ENCODE peak calls at places on chromosome 19, in eight cellular contexts. One of them, this sample, is unnamed.

GRCh38 chr19:3475449-3475848 is 4.9 kb downstream of the SMIM24 start:
- DNase-seq in stimulated activated CD4-positive, alpha-beta T cell treated with anti-CD3 and anti-CD28 coated beads, Interleukin-2, amount 100 ng/mL, for 48 hours: no peak
- DNase-seq in GM04503: no peak
- DNase-seq in DMS 273 treated with DMSO at 0.1 percent for 48 hours: no peak
- DNase-seq in hypothalamus: no peak
- DNase-seq in stomach: no peak
- DNase-seq in mucosa of gallbladder: no peak
- DNase-seq in OCI-LY7: no peak
- DNase-seq in this sample: no peak

GRCh38 chr19:11421607-11422098 is 2.5 kb upstream of the RGL3 start:
- DNase-seq in stomach: peak
- DNase-seq in mucosa of gallbladder: peak
- DNase-seq in DMS 273 treated with DMSO at 0.1 percent for 48 hours: no peak
- DNase-seq in hypothalamus: peak
- DNase-seq in stimulated activated CD4-positive, alpha-beta T cell treated with anti-CD3 and anti-CD28 coated beads, Interleukin-2, amount 100 ng/mL, for 48 hours: peak
- DNase-seq in OCI-LY7: peak
- DNase-seq in GM04503: no peak
- DNase-seq in this sample: no peak

GRCh38 chr19:46076951-46077814 is 36.4 kb upstream of the IGFL4 start:
- DNase-seq in OCI-LY7: peak
- DNase-seq in GM04503: no peak
- DNase-seq in stomach: peak
- DNase-seq in stimulated activated CD4-positive, alpha-beta T cell treated with anti-CD3 and anti-CD28 coated beads, Interleukin-2, amount 100 ng/mL, for 48 hours: peak
- DNase-seq in DMS 273 treated with DMSO at 0.1 percent for 48 hours: peak
- DNase-seq in hypothalamus: peak
- DNase-seq in mucosa of gallbladder: peak
- DNase-seq in this sample: peak

GRCh38 chr19:46634656-46635218 is 1.3 kb downstream of the GNG8 start:
- DNase-seq in mucosa of gallbladder: no peak
- DNase-seq in stimulated activated CD4-positive, alpha-beta T cell treated with anti-CD3 and anti-CD28 coated beads, Interleukin-2, amount 100 ng/mL, for 48 hours: no peak
- DNase-seq in GM04503: no peak
- DNase-seq in DMS 273 treated with DMSO at 0.1 percent for 48 hours: no peak
- DNase-seq in stomach: no peak
- DNase-seq in OCI-LY7: no peak
- DNase-seq in hypothalamus: no peak
- DNase-seq in this sample: no peak

GRCh38 chr19:51311388-51312257 is at the start of gene IGLON5:
- DNase-seq in DMS 273 treated with DMSO at 0.1 percent for 48 hours: no peak
- DNase-seq in hypothalamus: no peak
- DNase-seq in stomach: no peak
- DNase-seq in stimulated activated CD4-positive, alpha-beta T cell treated with anti-CD3 and anti-CD28 coated beads, Interleukin-2, amount 100 ng/mL, for 48 hours: no peak
- DNase-seq in OCI-LY7: no peak
- DNase-seq in GM04503: no peak
- DNase-seq in mucosa of gallbladder: no peak
- DNase-seq in this sample: no peak

GRCh38 chr19:27966390-27966816 is 1246.5 kb downstream of the UQCRFS1 start:
- DNase-seq in stomach: no peak
- DNase-seq in hypothalamus: no peak
- DNase-seq in GM04503: no peak
- DNase-seq in DMS 273 treated with DMSO at 0.1 percent for 48 hours: no peak
- DNase-seq in mucosa of gallbladder: no peak
- DNase-seq in stimulated activated CD4-positive, alpha-beta T cell treated with anti-CD3 and anti-CD28 coated beads, Interleukin-2, amount 100 ng/mL, for 48 hours: no peak
- DNase-seq in OCI-LY7: peak
- DNase-seq in this sample: peak

GRCh38 chr19:49687150-49687549 is 2.2 kb upstream of the ADM5 start:
- DNase-seq in hypothalamus: no peak
- DNase-seq in OCI-LY7: no peak
- DNase-seq in GM04503: no peak
- DNase-seq in mucosa of gallbladder: no peak
- DNase-seq in stimulated activated CD4-positive, alpha-beta T cell treated with anti-CD3 and anti-CD28 coated beads, Interleukin-2, amount 100 ng/mL, for 48 hours: no peak
- DNase-seq in DMS 273 treated with DMSO at 0.1 percent for 48 hours: no peak
- DNase-seq in stomach: no peak
- DNase-seq in this sample: no peak

GRCh38 chr19:22622901-22623840 is 11.0 kb upstream of the ZNF492 start:
- DNase-seq in OCI-LY7: no peak
- DNase-seq in mucosa of gallbladder: no peak
- DNase-seq in stimulated activated CD4-positive, alpha-beta T cell treated with anti-CD3 and anti-CD28 coated beads, Interleukin-2, amount 100 ng/mL, for 48 hours: no peak
- DNase-seq in stomach: no peak
- DNase-seq in hypothalamus: no peak
- DNase-seq in DMS 273 treated with DMSO at 0.1 percent for 48 hours: no peak
- DNase-seq in GM04503: no peak
- DNase-seq in this sample: no peak

GRCh38 chr19:35459414-35460082 is 11.5 kb downstream of the FFAR2 start:
- DNase-seq in mucosa of gallbladder: peak
- DNase-seq in stomach: peak
- DNase-seq in DMS 273 treated with DMSO at 0.1 percent for 48 hours: no peak
- DNase-seq in stimulated activated CD4-positive, alpha-beta T cell treated with anti-CD3 and anti-CD28 coated beads, Interleukin-2, amount 100 ng/mL, for 48 hours: no peak
- DNase-seq in hypothalamus: no peak
- DNase-seq in OCI-LY7: no peak
- DNase-seq in GM04503: no peak
- DNase-seq in this sample: no peak

GRCh38 chr19:41821003-41821735 is 23.3 kb downstream of the LYPD4 start:
- DNase-seq in stomach: peak
- DNase-seq in stimulated activated CD4-positive, alpha-beta T cell treated with anti-CD3 and anti-CD28 coated beads, Interleukin-2, amount 100 ng/mL, for 48 hours: peak
- DNase-seq in mucosa of gallbladder: peak
- DNase-seq in hypothalamus: no peak
- DNase-seq in DMS 273 treated with DMSO at 0.1 percent for 48 hours: peak
- DNase-seq in OCI-LY7: peak
- DNase-seq in GM04503: no peak
- DNase-seq in this sample: peak

GRCh38 chr19:40763963-40764362 is 11.4 kb upstream of the MIA start:
- DNase-seq in mucosa of gallbladder: no peak
- DNase-seq in OCI-LY7: no peak
- DNase-seq in stomach: no peak
- DNase-seq in DMS 273 treated with DMSO at 0.1 percent for 48 hours: no peak
- DNase-seq in hypothalamus: no peak
- DNase-seq in GM04503: no peak
- DNase-seq in stimulated activated CD4-positive, alpha-beta T cell treated with anti-CD3 and anti-CD28 coated beads, Interleukin-2, amount 100 ng/mL, for 48 hours: no peak
- DNase-seq in this sample: no peak

This sample was measured in LoVo.